ENCODE peak calls at places on chromosomes 16 and 17, in four cellular contexts. B is PC-3, W is HCT116, H is SK-N-SH. K is an unnamed sample.
A peak's percentile ranks its signal among the peaks of the same experiment; 100 is the strongest.

GRCh38 chr17:41054025-41054424 is 1.0 kb downstream of the KRTAP2-2 start:
- DNase-seq in W (no peak), H (no peak), B (no peak), K (no peak)

GRCh38 chr16:22694887-22695382 is 119.0 kb upstream of the HS3ST2 start:
- DNase-seq in B (no peak), H (no peak), W (no peak), K (no peak)

GRCh38 chr17:82020874-82021727 is 1.6 kb downstream of the CENPX start:
- DNase-seq in W (peak; percentile 68), H (peak; percentile 93), B (peak; percentile 80), K (peak; percentile 54)

GRCh38 chr16:85232369-85233142 is 120.3 kb upstream of the CIBAR2 start:
- DNase-seq in W (no peak), B (no peak), H (no peak), K (no peak)

GRCh38 chr16:7363397-7364053 is 30.9 kb downstream of the RBFOX1 start:
- DNase-seq in H (peak; percentile 39), W (no peak), B (no peak), K (no peak)

GRCh38 chr16:51107742-51108141 is 43.3 kb downstream of the SALL1 start:
- DNase-seq in W (no peak), B (no peak), H (no peak), K (no peak)

GRCh38 chr17:57313276-57313835 is 57.0 kb downstream of the MSI2 start:
- DNase-seq in W (no peak), B (no peak), H (no peak), K (no peak)

GRCh38 chr16:50469121-50469743 is 79.0 kb upstream of the NKD1 start:
- DNase-seq in B (no peak), H (no peak), W (no peak), K (no peak)

GRCh38 chr17:42392664-42393415 is 4.6 kb upstream of the STAT3 start:
- DNase-seq in W (no peak), H (no peak), B (no peak), K (no peak)

GRCh38 chr17:65633988-65634387 is 72.5 kb upstream of the AXIN2 start:
- DNase-seq in H (no peak), W (no peak), B (peak; percentile 81), K (no peak)

GRCh38 chr16:2690852-2691251 is 8.5 kb downstream of the KCTD5 start:
- DNase-seq in B (no peak), W (no peak), H (peak; percentile 9), K (no peak)

GRCh38 chr17:5780476-5780875 is 196.2 kb upstream of the NLRP1 start:
- DNase-seq in B (peak; percentile 80), H (no peak), W (peak; percentile 31), K (no peak)

GRCh38 chr17:78144146-78144719 is 2.0 kb upstream of the C17orf99 start:
- DNase-seq in W (no peak), H (peak; percentile 73), B (peak; percentile 89), K (peak; percentile 37)

GRCh38 chr16:49639739-49640388 is 216.0 kb downstream of the ZNF423 start:
- DNase-seq in H (peak; percentile 81), B (no peak), W (no peak), K (no peak)

GRCh38 chr17:50772251-50772650 is 4.9 kb upstream of the ANKRD40CL start:
- DNase-seq in B (no peak), W (no peak), H (no peak), K (peak; percentile 92)

GRCh38 chr17:79647456-79647915 is 36.6 kb upstream of the RBFOX3 start:
- DNase-seq in W (no peak), H (peak; percentile 30), B (no peak), K (no peak)

GRCh38 chr17:57008958-57009357 is 31.0 kb downstream of the SCPEP1 start:
- DNase-seq in W (no peak), B (no peak), H (no peak), K (no peak)

GRCh38 chr16:58428621-58429557 is 36.6 kb downstream of the GINS3 start:
- DNase-seq in H (no peak), W (no peak), B (no peak), K (no peak)

GRCh38 chr17:70552230-70552981 is 383.1 kb downstream of the KCNJ2 start:
- DNase-seq in B (peak; percentile 80), W (peak; percentile 29), H (peak; percentile 72), K (peak; percentile 45)

GRCh38 chr17:48219605-48220004 is 112.0 kb downstream of the SNX11 start:
- DNase-seq in W (no peak), B (no peak), H (no peak), K (no peak)

GRCh38 chr17:40203131-40203530 is 16.0 kb upstream of the WIPF2 start:
- DNase-seq in H (no peak), B (no peak), W (no peak), K (no peak)

GRCh38 chr17:50218771-50219315 is 17.4 kb upstream of the COL1A1 start:
- DNase-seq in H (no peak), W (peak; percentile 49), B (peak; percentile 82), K (no peak)

GRCh38 chr17:80879723-80880649 is 111.7 kb upstream of the CHMP6 start:
- DNase-seq in H (no peak), W (no peak), B (no peak), K (no peak)

GRCh38 chr17:82065638-82066303 is at the start of gene DUS1L:
- DNase-seq in B (peak; percentile 51), H (peak; percentile 98), W (no peak), K (peak; percentile 70)

GRCh38 chr17:71494045-71494444 is 626.8 kb upstream of the SOX9 start:
- DNase-seq in W (no peak), B (no peak), H (no peak), K (no peak)

GRCh38 chr17:79144090-79144610 is 69.5 kb downstream of the ENGASE start:
- DNase-seq in W (no peak), H (no peak), B (no peak), K (no peak)

GRCh38 chr17:80645706-80646325 is 101.2 kb downstream of the RPTOR start:
- DNase-seq in H (peak; percentile 82), W (no peak), B (peak; percentile 27), K (no peak)

GRCh38 chr16:11233727-11234376 is 22.2 kb downstream of the SOCS1 start:
- DNase-seq in B (no peak), W (no peak), H (no peak), K (no peak)

GRCh38 chr16:81483064-81483969 is 38.7 kb downstream of the CMIP start:
- DNase-seq in W (no peak), B (no peak), H (no peak), K (no peak)

GRCh38 chr17:40453881-40454630 is 10.8 kb downstream of the IGFBP4 start:
- DNase-seq in W (no peak), B (no peak), H (no peak), K (no peak)

GRCh38 chr16:88634141-88634993 is 4.0 kb upstream of the IL17C start:
- DNase-seq in B (no peak), H (no peak), W (no peak), K (peak; percentile 42)

GRCh38 chr17:82862758-82863645 is 23.2 kb upstream of the ZNF750 start:
- DNase-seq in B (no peak), H (no peak), W (no peak), K (no peak)

GRCh38 chr16:2037631-2038358 is 9.8 kb downstream of the NTHL1 start:
- DNase-seq in W (no peak), B (no peak), H (no peak), K (no peak)

GRCh38 chr17:34445145-34445544 is 82.1 kb upstream of the CCL1 start:
- DNase-seq in B (no peak), H (no peak), W (no peak), K (no peak)

DNA sequence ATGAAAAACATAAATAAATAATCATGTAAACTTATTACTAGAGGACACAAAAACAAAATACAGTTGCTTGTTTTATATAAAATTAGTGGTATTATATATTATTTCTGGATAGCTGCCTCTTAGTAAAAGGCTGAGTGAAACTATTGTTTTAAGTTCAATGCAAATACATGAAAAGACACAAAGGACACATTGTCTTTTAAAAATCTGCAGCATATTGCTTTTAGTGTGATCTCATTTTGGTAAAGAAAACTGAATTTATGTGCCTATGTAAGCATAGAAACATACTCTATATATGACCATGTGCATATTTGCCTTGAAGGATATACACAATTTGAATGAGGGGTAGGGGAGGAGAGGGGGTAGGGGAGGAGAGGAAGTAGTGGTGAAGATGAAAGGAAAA is 5.9 kb downstream of the ABCA10 start:
- DNase-seq in H (no peak), B (no peak), W (no peak), K (no peak)
- H3K9me2 ChIP-seq in H (no peaks in the 10 kb centered on the region), B (no peaks in the 10 kb centered on the region), W (no peaks in the 10 kb centered on the region), K (no peaks in the 10 kb centered on the region)

GRCh38 chr17:2011421-2012371 is 13.4 kb downstream of the RTN4RL1 start:
- DNase-seq in W (no peak), B (peak; percentile 95), H (no peak), K (no peak)
- H3K9ac ChIP-seq in W (no peak overlapping the region), B (peak overlapping the region; percentile 50), H (no peak overlapping the region), K (no peak overlapping the region)

GRCh38 chr16:83533193-83533592 is 274.6 kb upstream of the HSBP1 start:
- DNase-seq in B (peak; percentile 37), W (no peak), H (no peak), K (no peak)

GRCh38 chr16:83539736-83540490 is 267.9 kb upstream of the HSBP1 start:
- DNase-seq in H (no peak), W (no peak), B (no peak), K (no peak)

GRCh38 chr16:83542491-83542890 is 265.3 kb upstream of the HSBP1 start:
- DNase-seq in H (no peak), W (no peak), B (no peak), K (no peak)

GRCh38 chr16:83538707-83539106 is 269.1 kb upstream of the HSBP1 start:
- DNase-seq in W (no peak), H (no peak), B (no peak), K (no peak)
- TF ChIP-seq CTCF in W (no peak), H (no peak), B (no peak), K (no peak)

DNA sequence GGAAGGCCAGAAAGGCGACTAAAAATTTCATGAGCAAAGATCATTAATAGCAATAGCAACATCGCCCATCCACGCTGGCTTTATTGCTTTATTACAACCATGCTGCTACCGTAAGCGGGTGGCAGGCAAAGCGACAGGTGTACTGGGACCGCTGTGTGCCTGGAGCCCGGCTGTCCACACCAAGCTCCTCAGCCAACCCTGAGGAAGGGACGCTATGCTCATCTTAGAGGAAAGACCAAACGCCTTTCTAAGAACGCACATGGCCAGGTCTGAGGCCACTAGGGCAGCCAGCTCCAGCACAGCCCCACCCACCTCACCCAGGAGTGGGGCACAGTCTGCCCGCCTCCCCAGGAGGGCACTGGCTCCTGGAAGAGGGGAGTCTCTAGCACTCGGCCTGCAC is 28.0 kb downstream of the PEMT start:
- DNase-seq in H (no peak), W (no peak), B (no peak), K (no peak)
- H3K9me2 ChIP-seq in H (no peaks in the 10 kb centered on the region), W (no peaks in the 10 kb centered on the region), B (no peaks in the 10 kb centered on the region), K (no peaks in the 10 kb centered on the region)

GRCh38 chr17:76686538-76687277 is 24.1 kb downstream of the MXRA7 start:
- DNase-seq in W (no peak), B (no peak), H (peak; percentile 75), K (no peak)
- H3K9ac ChIP-seq in W (no peak overlapping the region), B (no peak overlapping the region), H (no peak overlapping the region), K (no peak overlapping the region)

GRCh38 chr16:67844441-67844840 is 2.3 kb upstream of the NUTF2 start:
- DNase-seq in H (no peak), W (no peak), B (peak; percentile 18), K (no peak)
- TF ChIP-seq CTCF in H (no peak), W (no peak), B (no peak), K (no peak)

GRCh38 chr16:89944773-89945172 is 3.8 kb upstream of the DEF8 start:
- DNase-seq in H (no peak), W (no peak), B (no peak), K (no peak)
- H3K9me2 ChIP-seq in H (no peaks in the 10 kb centered on the region), W (no peaks in the 10 kb centered on the region), B (no peaks in the 10 kb centered on the region), K (no peaks in the 10 kb centered on the region)

K was measured in MM.1S.